ENCODE peak calls at places on chromosomes 6 and 20, in four cellular contexts. O, Y, E and V are unnamed samples.
A peak's percentile ranks its signal among the peaks of the same experiment; 100 is the strongest.

GRCh38 chr6:156822747-156823206 is 45.6 kb downstream of the ARID1B start:
- DNase-seq in O (no peak), Y (no peak), E (no peak), V (no peak)

GRCh38 chr6:17277256-17277655 is 3.9 kb upstream of the RBM24 start:
- DNase-seq in O (no peak), Y (peak; percentile 33), E (no peak), V (no peak)

GRCh38 chr6:141033101-141033500 is 1099.6 kb upstream of the GJE1 start:
- DNase-seq in O (no peak), Y (no peak), E (peak; percentile 58), V (no peak)

GRCh38 chr20:36925234-36925633 is 26.3 kb downstream of the SAMHD1 start:
- DNase-seq in O (no peak), Y (no peak), E (no peak), V (no peak)

GRCh38 chr6:148146717-148147116 is 195.9 kb upstream of the SASH1 start:
- DNase-seq in O (no peak), Y (peak; percentile 54), E (peak; percentile 76), V (no peak)

GRCh38 chr20:23643665-23644064 is 5.9 kb upstream of the CST3 start:
- DNase-seq in O (no peak), Y (no peak), E (no peak), V (no peak)

GRCh38 chr6:43883698-43884659 is 114.0 kb downstream of the VEGFA start:
- DNase-seq in O (no peak), Y (no peak), E (no peak), V (no peak)

GRCh38 chr6:109869398-109870165 is 108.5 kb upstream of the GPR6 start:
- DNase-seq in O (no peak), Y (no peak), E (no peak), V (no peak)

GRCh38 chr20:32731882-32732266 is 11.4 kb downstream of the COMMD7 start:
- DNase-seq in O (no peak), Y (no peak), E (no peak), V (no peak)

GRCh38 chr6:132892929-132893771 is 78.8 kb downstream of the RPS12 start:
- DNase-seq in O (no peak), Y (no peak), E (no peak), V (no peak)

GRCh38 chr6:155881845-155882526 is 426.3 kb upstream of the NOX3 start:
- DNase-seq in O (no peak), Y (no peak), E (no peak), V (no peak)

GRCh38 chr6:8990075-8990474 is 554.7 kb upstream of the SLC35B3 start:
- DNase-seq in O (no peak), Y (no peak), E (no peak), V (no peak)

GRCh38 chr20:58981564-58982364 is 708 bp downstream of the NELFCD start:
- DNase-seq in O (peak; percentile 62), Y (peak; percentile 11), E (peak; percentile 24), V (no peak)

GRCh38 chr6:15382712-15383111 is 136.8 kb downstream of the JARID2 start:
- DNase-seq in O (no peak), Y (no peak), E (no peak), V (no peak)

GRCh38 chr20:57568088-57568896 is 7.4 kb downstream of the PCK1 start:
- DNase-seq in O (no peak), Y (no peak), E (no peak), V (no peak)

GRCh38 chr6:16725145-16725864 is 36.0 kb downstream of the ATXN1 start:
- DNase-seq in O (no peak), Y (peak; percentile 79), E (peak; percentile 46), V (no peak)

GRCh38 chr20:63029358-63030121 is 22.8 kb upstream of the BHLHE23 start:
- DNase-seq in O (no peak), Y (no peak), E (no peak), V (no peak)

GRCh38 chr20:62516345-62516744 is 40.5 kb upstream of the GATA5 start:
- DNase-seq in O (no peak), Y (no peak), E (no peak), V (no peak)

GRCh38 chr6:157822221-157823000 is 635 bp upstream of the SNX9 start:
- DNase-seq in O (peak; percentile 71), Y (no peak), E (no peak), V (no peak)

GRCh38 chr20:35302421-35303335 is 10.5 kb upstream of the FAM83C start:
- DNase-seq in O (no peak), Y (peak; percentile 78), E (peak; percentile 88), V (no peak)

GRCh38 chr20:63118303-63118670 is 97.6 kb downstream of the YTHDF1 start:
- DNase-seq in O (no peak), Y (no peak), E (no peak), V (no peak)

GRCh38 chr6:102798631-102799030 is 1405.1 kb downstream of the GRIK2 start:
- DNase-seq in O (peak; percentile 72), Y (no peak), E (no peak), V (no peak)

GRCh38 chr20:2002365-2002764 is 8.5 kb upstream of the PDYN start:
- DNase-seq in O (no peak), Y (no peak), E (no peak), V (no peak)

GRCh38 chr6:39416728-39417127 is 94.2 kb upstream of the KCNK16 start:
- DNase-seq in O (no peak), Y (peak; percentile 76), E (peak; percentile 32), V (peak; percentile 50)

GRCh38 chr6:4474810-4475209 is 301.4 kb upstream of the CDYL start:
- DNase-seq in O (no peak), Y (no peak), E (no peak), V (no peak)

GRCh38 chr6:87661503-87661902 is 40.5 kb downstream of the AKIRIN2 start:
- DNase-seq in O (no peak), Y (peak; percentile 10), E (no peak), V (no peak)

GRCh38 chr20:10558635-10559187 is 115.1 kb downstream of the JAG1 start:
- DNase-seq in O (no peak), Y (peak; percentile 99), E (peak; percentile 97), V (no peak)

GRCh38 chr20:45918779-45919535 is 7.0 kb upstream of the PLTP start:
- DNase-seq in O (no peak), Y (no peak), E (no peak), V (no peak)

GRCh38 chr6:112927641-112928040 is 580.5 kb downstream of the RFPL4B start:
- DNase-seq in O (no peak), Y (peak; percentile 60), E (no peak), V (no peak)

GRCh38 chr6:48476257-48476656 is 365.3 kb upstream of the PTCHD4 start:
- DNase-seq in O (no peak), Y (peak; percentile 1), E (peak; percentile 40), V (no peak)

GRCh38 chr6:110053395-110054240 is 75.5 kb downstream of the GPR6 start:
- DNase-seq in O (no peak), Y (peak; percentile 39), E (peak; percentile 29), V (peak; percentile 40)

GRCh38 chr20:18989736-18990474 is 176.3 kb downstream of the SCP2D1 start:
- DNase-seq in O (no peak), Y (no peak), E (no peak), V (no peak)

GRCh38 chr6:17179246-17180073 is 77.6 kb downstream of the STMND1 start:
- DNase-seq in O (no peak), Y (peak; percentile 52), E (peak; percentile 82), V (no peak)

GRCh38 chr6:107655245-107655644 is 165.3 kb downstream of the SOBP start:
- DNase-seq in O (no peak), Y (no peak), E (no peak), V (no peak)

GRCh38 chr6:105051941-105052471 is 95.1 kb downstream of the LIN28B start:
- DNase-seq in O (no peak), Y (no peak), E (no peak), V (peak; percentile 62)

GRCh38 chr20:49400904-49401303 is 81.6 kb downstream of the KCNB1 start:
- DNase-seq in O (no peak), Y (no peak), E (no peak), V (no peak)
- H3K9ac ChIP-seq in O (no peak overlapping the region), Y (no peak overlapping the region), E (no peak overlapping the region), V (no peak overlapping the region)

DNA sequence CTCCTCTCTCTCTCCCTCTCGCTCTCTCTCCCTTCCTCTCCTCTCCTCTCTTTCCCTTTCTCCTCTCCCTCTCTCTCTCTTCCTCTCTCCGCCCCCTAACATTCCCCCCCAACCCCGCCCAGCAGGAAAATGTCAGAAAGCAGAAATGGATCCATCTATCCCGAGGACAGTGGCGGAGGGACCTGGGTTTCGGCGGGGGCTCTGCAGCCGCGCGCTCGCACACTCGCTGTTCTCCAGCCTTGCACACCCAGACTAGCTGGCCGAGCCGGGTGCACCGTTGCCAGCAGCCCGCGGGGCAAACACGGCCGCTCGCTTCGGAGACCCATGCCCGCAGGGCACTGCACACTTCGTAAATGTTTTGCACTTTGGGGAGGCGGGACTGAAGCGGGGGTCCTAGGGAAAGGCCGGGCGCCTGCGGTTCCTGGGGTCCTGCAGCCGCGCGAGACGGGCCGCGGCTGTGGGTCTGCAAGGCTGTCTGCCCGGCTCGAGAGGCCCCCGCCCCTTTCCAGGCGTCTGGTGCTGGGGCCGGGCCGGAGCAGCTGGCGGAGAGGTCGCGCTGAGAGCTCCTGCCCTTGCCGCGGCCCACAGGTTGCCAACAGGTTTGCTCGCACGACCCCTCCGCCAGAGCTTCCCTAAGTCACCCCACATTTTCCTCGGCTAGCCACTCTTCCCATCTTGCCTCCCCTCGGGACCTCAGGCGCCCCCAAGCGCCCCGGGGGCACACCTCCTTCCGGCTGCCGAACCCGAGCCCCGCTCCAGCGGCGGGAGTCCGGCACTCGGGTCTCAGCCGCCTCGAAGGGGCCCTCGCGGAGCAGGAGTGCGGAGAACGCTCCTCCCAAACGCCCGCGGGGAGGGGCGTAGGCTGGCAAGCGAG is 818 bp upstream of the MDGA1 start:
- DNase-seq in O (peak; percentile 82), Y (peak; percentile 2), E (peak; percentile 46), V (no peak)
- TF ChIP-seq EZH2 in O (peak; percentile 66), Y (peak; percentile 37), E (no peak), V (no peak)

DNA sequence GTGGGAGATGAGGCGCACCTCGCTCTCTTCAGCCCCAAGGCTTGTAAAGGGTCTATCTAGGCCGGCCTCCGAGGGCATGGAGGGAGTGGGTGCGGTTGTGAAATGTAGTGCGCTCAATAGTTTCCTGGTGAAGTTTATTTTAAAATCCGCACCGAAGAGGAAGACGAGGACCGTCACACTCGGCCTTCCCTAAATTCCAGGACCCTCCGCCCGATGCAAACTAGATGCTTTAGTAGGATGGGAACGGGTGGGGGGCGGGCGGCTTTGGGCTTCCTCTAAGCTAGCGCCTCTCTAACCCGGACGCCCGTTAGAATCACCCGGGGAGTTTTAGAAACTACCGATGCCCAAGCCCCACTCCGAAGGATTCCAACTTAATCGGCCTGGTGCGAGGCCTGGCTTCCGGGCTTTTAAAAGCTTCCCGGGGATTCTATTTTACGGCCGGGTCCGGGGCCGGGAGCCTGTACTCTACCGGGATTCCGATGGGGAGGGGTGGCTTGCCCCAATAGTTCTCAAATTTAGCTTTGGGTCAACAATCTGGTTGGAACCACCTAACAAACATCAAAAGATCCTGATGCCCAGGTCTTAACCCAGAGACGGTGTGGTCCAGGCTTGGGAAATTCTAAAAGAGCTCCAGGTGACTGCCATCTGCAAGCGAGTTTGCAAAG is 548 bp upstream of the BCAS4 start:
- DNase-seq in O (no peak), Y (no peak), E (no peak), V (no peak)
- H3K9ac ChIP-seq in O (no peak overlapping the region), Y (peak overlapping the region; percentile 56), E (no peak overlapping the region), V (no peak overlapping the region)

GRCh38 chr6:168028181-168028580 is 30.7 kb downstream of the KIF25 start:
- DNase-seq in O (no peak), Y (no peak), E (no peak), V (no peak)
- TF ChIP-seq EZH2 in O (no peak), Y (no peak), E (no peak), V (no peak)

DNA sequence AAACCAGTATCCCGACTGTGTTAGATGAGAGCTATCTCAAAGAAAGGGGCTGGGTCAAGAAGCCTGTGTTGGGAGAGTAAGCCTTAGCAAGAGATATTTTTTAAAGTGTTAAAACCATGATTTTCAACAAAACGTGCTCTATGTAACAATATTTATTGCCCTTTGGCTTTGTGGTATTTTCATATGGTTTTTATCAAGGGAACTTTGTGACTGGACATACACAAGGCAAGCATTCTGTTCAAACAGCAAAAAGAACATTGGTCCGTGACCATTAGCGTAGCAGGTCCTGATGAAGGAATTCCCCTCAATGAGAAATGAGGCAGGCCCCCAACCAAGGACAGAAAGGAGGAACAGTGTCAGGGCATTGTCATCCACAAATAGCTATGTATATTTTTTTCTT is 222.6 kb downstream of the MYLK4 start:
- DNase-seq in O (no peak), Y (no peak), E (no peak), V (no peak)
- H3K9ac ChIP-seq in O (no peak overlapping the region), Y (no peak overlapping the region), E (no peak overlapping the region), V (no peak overlapping the region)